ENCODE peak calls at places on chromosomes 6 and 20, in nine cellular contexts. U is GM23248; G is activated CD4-positive, alpha-beta T cell treated with anti-CD3 and anti-CD28 coated beads for 48 hours; V is suprapubic skin; T is AG08396; I is EL; W is activated gamma-delta T cell treated with anti-CD3 and anti-CD28 coated beads, Interleukin-2, amount 50 U/mL, for 16 hours; E is mammary epithelial cell; A is progenitor cell of endocrine pancreas. N is an unnamed sample.

GRCh38 chr6:6927437-6928361 is 180.1 kb upstream of the RREB1 start:
- DNase-seq in W (no peak), E (no peak), G (no peak), A (no peak), V (peak), U (peak), I (no peak), T (no peak), N (no peak)

GRCh38 chr20:56778765-56779195 is 149.7 kb downstream of the TFAP2C start:
- DNase-seq in W (no peak), E (no peak), I (no peak), G (no peak), T (no peak), A (no peak), V (no peak), U (no peak), N (no peak)

GRCh38 chr6:11712760-11713159 is 65.8 kb downstream of the ADTRP start:
- DNase-seq in W (no peak), G (peak), T (no peak), E (peak), A (no peak), U (peak), I (no peak), V (no peak), N (no peak)

GRCh38 chr6:21459646-21460045 is 133.9 kb upstream of the SOX4 start:
- DNase-seq in A (no peak), T (no peak), I (no peak), E (no peak), U (no peak), V (no peak), G (no peak), W (no peak), N (no peak)

GRCh38 chr20:50085481-50086365 is 27.2 kb downstream of the UBE2V1 start:
- DNase-seq in T (peak), A (no peak), W (no peak), G (peak), I (peak), E (peak), U (peak), V (peak), N (peak)

GRCh38 chr6:30816791-30817739 is 67.3 kb upstream of the DDR1 start:
- DNase-seq in V (no peak), E (no peak), G (peak), A (no peak), W (no peak), T (no peak), I (no peak), U (no peak), N (peak)

GRCh38 chr20:6008254-6008653 is 45.6 kb downstream of the LRRN4 start:
- DNase-seq in T (peak), I (peak), U (peak), G (no peak), A (no peak), E (peak), W (no peak), V (peak), N (no peak)

GRCh38 chr6:148790817-148791216 is 44.0 kb downstream of the UST start:
- DNase-seq in T (no peak), E (no peak), A (no peak), G (no peak), W (no peak), V (no peak), U (no peak), I (no peak), N (no peak)

GRCh38 chr6:6975395-6976111 is 132.2 kb upstream of the RREB1 start:
- DNase-seq in A (no peak), T (no peak), V (no peak), I (no peak), G (no peak), U (no peak), W (no peak), E (no peak), N (no peak)

GRCh38 chr20:46222521-46223007 is 85.7 kb downstream of the CDH22 start:
- DNase-seq in E (no peak), T (no peak), I (no peak), V (no peak), U (no peak), W (no peak), G (no peak), A (no peak), N (no peak)

GRCh38 chr20:46215913-46216707 is 92.2 kb downstream of the CDH22 start:
- DNase-seq in U (peak), G (no peak), A (peak), E (no peak), W (no peak), I (peak), T (peak), V (no peak), N (no peak)

GRCh38 chr6:3202999-3203696 is 24.3 kb downstream of the TUBB2B start:
- DNase-seq in T (peak), A (no peak), W (no peak), G (no peak), U (peak), E (peak), I (peak), V (no peak), N (no peak)

GRCh38 chr20:51800132-51800721 is 2.1 kb downstream of the SALL4 start:
- DNase-seq in E (peak), I (peak), V (no peak), T (peak), G (peak), W (peak), U (peak), A (peak), N (peak)

GRCh38 chr6:143130928-143131327 is 70.2 kb downstream of the AIG1 start:
- DNase-seq in W (no peak), V (no peak), T (no peak), A (no peak), E (no peak), G (no peak), I (no peak), U (no peak), N (no peak)

GRCh38 chr6:138036955-138037592 is 70.1 kb downstream of the PERP start:
- DNase-seq in G (no peak), W (no peak), U (peak), V (no peak), I (peak), E (peak), T (no peak), A (no peak), N (no peak)

GRCh38 chr6:52263709-52264320 is 19.5 kb upstream of the IL17F start:
- DNase-seq in U (peak), T (peak), V (no peak), W (peak), A (peak), G (peak), E (peak), I (peak), N (peak)

GRCh38 chr6:112054520-112055160 is 736 bp downstream of the CCN6 start:
- DNase-seq in G (no peak), A (no peak), V (no peak), T (no peak), W (no peak), E (peak), U (peak), I (no peak), N (no peak)

GRCh38 chr6:43870660-43871061 is 100.7 kb downstream of the VEGFA start:
- DNase-seq in V (no peak), U (peak), E (no peak), G (no peak), A (no peak), I (no peak), W (no peak), T (no peak), N (no peak)

GRCh38 chr6:156992396-156992795 is 215.2 kb downstream of the ARID1B start:
- DNase-seq in A (no peak), W (no peak), V (no peak), I (no peak), G (no peak), T (no peak), U (no peak), E (no peak), N (no peak)